ENCODE peak calls at places on chromosomes 1 and 21, in five cellular contexts. One of them, this sample, is unnamed.

GRCh38 chr1:233641029-233641428 is 27.1 kb downstream of the KCNK1 start:
- DNase-seq in fibroblast of pulmonary artery: no peak
- DNase-seq in epithelial cell of proximal tubule: no peak
- DNase-seq in NCI-H1092 treated with DMSO at 0.1 percent for 48 hours: no peak
- DNase-seq in nephron progenitor cell: no peak
- DNase-seq in this sample: no peak

GRCh38 chr1:185895208-185895900 is 161.2 kb downstream of the HMCN1 start:
- DNase-seq in fibroblast of pulmonary artery: peak; percentile 35
- DNase-seq in epithelial cell of proximal tubule: no peak
- DNase-seq in NCI-H1092 treated with DMSO at 0.1 percent for 48 hours: no peak
- DNase-seq in nephron progenitor cell: no peak
- DNase-seq in this sample: no peak

GRCh38 chr1:100229681-100230443 is 19.8 kb downstream of the DBT start:
- DNase-seq in fibroblast of pulmonary artery: no peak
- DNase-seq in epithelial cell of proximal tubule: no peak
- DNase-seq in NCI-H1092 treated with DMSO at 0.1 percent for 48 hours: no peak
- DNase-seq in nephron progenitor cell: no peak
- DNase-seq in this sample: no peak

GRCh38 chr1:190679032-190679431 is 201.4 kb upstream of the BRINP3 start:
- DNase-seq in fibroblast of pulmonary artery: peak; percentile 17
- DNase-seq in epithelial cell of proximal tubule: no peak
- DNase-seq in NCI-H1092 treated with DMSO at 0.1 percent for 48 hours: no peak
- DNase-seq in nephron progenitor cell: no peak
- DNase-seq in this sample: no peak

GRCh38 chr1:156846643-156847042 is 12.3 kb downstream of the INSRR start:
- DNase-seq in fibroblast of pulmonary artery: no peak
- DNase-seq in epithelial cell of proximal tubule: no peak
- DNase-seq in NCI-H1092 treated with DMSO at 0.1 percent for 48 hours: no peak
- DNase-seq in nephron progenitor cell: no peak
- DNase-seq in this sample: no peak

GRCh38 chr1:202809597-202810159 is 1.1 kb upstream of the PCAT6 start:
- DNase-seq in fibroblast of pulmonary artery: no peak
- DNase-seq in epithelial cell of proximal tubule: no peak
- DNase-seq in NCI-H1092 treated with DMSO at 0.1 percent for 48 hours: no peak
- DNase-seq in nephron progenitor cell: no peak
- DNase-seq in this sample: no peak

GRCh38 chr1:39395357-39395831 is 96.0 kb upstream of the BMP8A start:
- DNase-seq in fibroblast of pulmonary artery: peak; percentile 69
- DNase-seq in epithelial cell of proximal tubule: no peak
- DNase-seq in NCI-H1092 treated with DMSO at 0.1 percent for 48 hours: no peak
- DNase-seq in nephron progenitor cell: no peak
- DNase-seq in this sample: no peak

GRCh38 chr1:23456226-23456625 is 27.8 kb downstream of the ASAP3 start:
- DNase-seq in fibroblast of pulmonary artery: no peak
- DNase-seq in epithelial cell of proximal tubule: no peak
- DNase-seq in NCI-H1092 treated with DMSO at 0.1 percent for 48 hours: no peak
- DNase-seq in nephron progenitor cell: no peak
- DNase-seq in this sample: no peak

GRCh38 chr21:37555672-37556261 is 189.2 kb downstream of the DYRK1A start:
- DNase-seq in fibroblast of pulmonary artery: no peak
- DNase-seq in epithelial cell of proximal tubule: no peak
- DNase-seq in NCI-H1092 treated with DMSO at 0.1 percent for 48 hours: no peak
- DNase-seq in nephron progenitor cell: no peak
- DNase-seq in this sample: no peak

GRCh38 chr1:225476100-225476511 is 48.3 kb upstream of the LBR start:
- DNase-seq in fibroblast of pulmonary artery: no peak
- DNase-seq in epithelial cell of proximal tubule: no peak
- DNase-seq in NCI-H1092 treated with DMSO at 0.1 percent for 48 hours: no peak
- DNase-seq in nephron progenitor cell: no peak
- DNase-seq in this sample: peak; percentile 44

GRCh38 chr1:6545276-6545934 is 8.9 kb downstream of the NOL9 start:
- DNase-seq in fibroblast of pulmonary artery: peak; percentile 27
- DNase-seq in epithelial cell of proximal tubule: no peak
- DNase-seq in NCI-H1092 treated with DMSO at 0.1 percent for 48 hours: no peak
- DNase-seq in nephron progenitor cell: no peak
- DNase-seq in this sample: no peak

GRCh38 chr21:19640964-19641363 is 1237.4 kb upstream of the TMPRSS15 start:
- DNase-seq in fibroblast of pulmonary artery: no peak
- DNase-seq in epithelial cell of proximal tubule: no peak
- DNase-seq in NCI-H1092 treated with DMSO at 0.1 percent for 48 hours: no peak
- DNase-seq in nephron progenitor cell: no peak
- DNase-seq in this sample: no peak

GRCh38 chr1:21327566-21328323 is 37.5 kb upstream of the ECE1 start:
- DNase-seq in fibroblast of pulmonary artery: no peak
- DNase-seq in epithelial cell of proximal tubule: no peak
- DNase-seq in NCI-H1092 treated with DMSO at 0.1 percent for 48 hours: no peak
- DNase-seq in nephron progenitor cell: no peak
- DNase-seq in this sample: no peak

GRCh38 chr1:233364026-233364425 is 36.5 kb downstream of the MAP3K21 start:
- DNase-seq in fibroblast of pulmonary artery: no peak
- DNase-seq in epithelial cell of proximal tubule: no peak
- DNase-seq in NCI-H1092 treated with DMSO at 0.1 percent for 48 hours: no peak
- DNase-seq in nephron progenitor cell: no peak
- DNase-seq in this sample: no peak